ENCODE peak calls at places on chromosomes 1 and 21, in four cellular contexts. Z is GM13976, L is tibial artery, S is HFF-Myc. Y is an unnamed sample.

GRCh38 chr21:26881504-26882228 is 36.5 kb upstream of the ADAMTS1 start:
- DNase-seq in Z (no peak), L (no peak), S (peak; percentile 7), Y (no peak)

GRCh38 chr1:22854688-22855565 is 117.7 kb downstream of the LACTBL1 start:
- DNase-seq in Z (no peak), L (no peak), S (no peak), Y (no peak)

GRCh38 chr1:233520510-233521191 is 93.3 kb upstream of the KCNK1 start:
- DNase-seq in Z (no peak), L (no peak), S (no peak), Y (no peak)

GRCh38 chr1:99533909-99534907 is 111.7 kb upstream of the PALMD start:
- DNase-seq in Z (no peak), L (no peak), S (no peak), Y (no peak)

GRCh38 chr1:27726173-27726793 is 522 bp downstream of the FAM76A start:
- DNase-seq in Z (peak; percentile 82), L (peak; percentile 80), S (no peak), Y (peak; percentile 80)

GRCh38 chr1:51740652-51741051 is 123.8 kb downstream of the OSBPL9 start:
- DNase-seq in Z (no peak), L (no peak), S (no peak), Y (no peak)

GRCh38 chr1:100396651-100397050 is 44.3 kb downstream of the CDC14A start:
- DNase-seq in Z (no peak), L (no peak), S (no peak), Y (no peak)

GRCh38 chr1:193614817-193615216 is 428.4 kb upstream of the B3GALT2 start:
- DNase-seq in Z (no peak), L (no peak), S (peak; percentile 2), Y (no peak)

GRCh38 chr1:97008226-97008625 is 286.6 kb downstream of the PTBP2 start:
- DNase-seq in Z (no peak), L (no peak), S (no peak), Y (no peak)

GRCh38 chr21:20343186-20343585 is 655.0 kb upstream of the NCAM2 start:
- DNase-seq in Z (no peak), L (no peak), S (no peak), Y (no peak)

GRCh38 chr1:28927442-28928305 is 13.3 kb downstream of the EPB41 start:
- DNase-seq in Z (no peak), L (no peak), S (no peak), Y (no peak)

GRCh38 chr1:61448934-61449368 is 276.0 kb downstream of the TM2D1 start:
- DNase-seq in Z (no peak), L (peak; percentile 98), S (no peak), Y (no peak)

GRCh38 chr1:200740291-200741212 is 1.9 kb downstream of the CAMSAP2 start:
- DNase-seq in Z (no peak), L (no peak), S (no peak), Y (no peak)

GRCh38 chr1:88685239-88685604 is 1.1 kb downstream of the PKN2 start:
- DNase-seq in Z (no peak), L (no peak), S (no peak), Y (no peak)

GRCh38 chr1:245380790-245381535 is 226.2 kb downstream of the KIF26B start:
- DNase-seq in Z (no peak), L (no peak), S (no peak), Y (no peak)
- TF ChIP-seq CTCF in Z (no peak), L (no peak), S (peak; percentile 32), Y (no peak)

GRCh38 chr1:208465266-208465665 is 221.1 kb upstream of the PLXNA2 start:
- DNase-seq in Z (no peak), L (no peak), S (no peak), Y (no peak)

GRCh38 chr1:208466054-208466590 is 221.9 kb upstream of the PLXNA2 start:
- DNase-seq in Z (no peak), L (no peak), S (no peak), Y (no peak)

GRCh38 chr1:208456487-208456886 is 212.3 kb upstream of the PLXNA2 start:
- DNase-seq in Z (no peak), L (no peak), S (no peak), Y (no peak)

GRCh38 chr1:208467401-208467800 is 223.2 kb upstream of the PLXNA2 start:
- DNase-seq in Z (no peak), L (no peak), S (no peak), Y (no peak)

GRCh38 chr1:208461680-208462079 is 217.5 kb upstream of the PLXNA2 start:
- DNase-seq in Z (no peak), L (no peak), S (no peak), Y (peak; percentile 10)
- TF ChIP-seq CTCF in Z (peak; percentile 15), L (no peak), S (peak; percentile 25), Y (peak; percentile 15)

GRCh38 chr1:86714159-86714558 is 9.8 kb downstream of the SH3GLB1 start:
- DNase-seq in Z (no peak), L (no peak), S (no peak), Y (no peak)
- TF ChIP-seq CTCF in Z (no peak), L (no peak), S (no peak), Y (no peak)

GRCh38 chr1:47780469-47780995 is 216.7 kb downstream of the TRABD2B start:
- DNase-seq in Z (no peak), L (no peak), S (no peak), Y (no peak)
- TF ChIP-seq CTCF in Z (no peak), L (no peak), S (no peak), Y (no peak)

DNA sequence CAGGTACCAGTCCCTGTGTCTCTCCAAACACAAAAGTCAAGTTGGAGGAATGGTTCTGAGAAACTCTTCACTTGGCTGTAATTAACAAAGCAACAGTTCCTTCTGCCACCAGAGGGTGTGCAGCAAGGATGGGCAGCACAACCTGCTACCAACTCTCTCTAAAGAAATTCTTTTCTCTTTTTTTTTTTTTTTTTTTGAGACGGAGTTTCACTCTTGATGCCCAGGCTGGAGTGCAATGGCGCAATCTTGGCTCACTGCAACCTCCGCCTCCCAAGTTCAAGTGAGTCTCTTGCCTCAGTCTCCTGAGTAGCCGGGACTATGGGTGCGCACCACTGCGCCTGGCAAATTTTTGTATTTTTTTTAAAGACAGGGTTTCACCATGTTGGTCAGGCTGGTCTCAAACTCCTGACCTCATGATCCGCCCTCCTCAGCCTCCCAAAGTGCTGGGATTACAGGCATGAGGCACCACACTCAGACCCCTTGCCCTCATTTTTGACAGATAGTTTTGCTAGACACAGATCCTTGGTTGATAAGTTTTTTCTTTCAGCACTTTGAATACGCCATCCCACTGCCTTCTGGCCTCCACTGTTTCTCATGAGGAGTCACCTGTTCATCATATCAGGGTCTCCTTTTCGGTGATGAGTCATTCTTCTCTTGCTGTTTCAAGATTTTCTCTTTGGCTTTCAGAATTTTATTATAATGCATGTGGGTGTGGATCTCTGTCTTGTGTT is 12.1 kb upstream of the DEGS1 start:
- DNase-seq in Z (no peak), L (no peak), S (no peak), Y (no peak)
- TF ChIP-seq CTCF in Z (no peak), L (no peak), S (peak; percentile 31), Y (peak; percentile 3)